ENCODE peak calls at places on chromosome 18, in eight cellular contexts. M is left ventricle myocardium inferior, Y is AG04450, R is A549, X is PC-9, E is bronchial epithelial cell, V is AG10803, B is K562. S is an unnamed sample.

GRCh38 chr18:22433960-22434359 is 16.2 kb upstream of the CTAGE1 start:
- DNase-seq in V (peak; percentile 80), E (peak; percentile 41), M (no peak), R (no peak), Y (no peak), B (no peak), X (no peak), S (no peak)

GRCh38 chr18:71673498-71673897 is 870.6 kb downstream of the CBLN2 start:
- DNase-seq in Y (no peak), E (no peak), B (no peak), M (no peak), R (no peak), X (no peak), V (no peak), S (no peak)

GRCh38 chr18:63970803-63971191 is 916 bp downstream of the SERPINB8 start:
- DNase-seq in B (no peak), Y (no peak), E (peak; percentile 64), V (peak; percentile 48), M (peak; percentile 41), X (peak; percentile 68), R (no peak), S (peak; percentile 71)

GRCh38 chr18:22467760-22468553 is 50.2 kb upstream of the CTAGE1 start:
- DNase-seq in B (peak; percentile 54), E (peak; percentile 99), R (peak; percentile 88), M (no peak), X (peak; percentile 37), Y (peak; percentile 96), V (peak; percentile 97), S (peak; percentile 71)

GRCh38 chr18:11980555-11981382 is 538 bp upstream of the IMPA2 start:
- DNase-seq in M (peak; percentile 98), X (peak; percentile 100), Y (peak; percentile 95), R (peak; percentile 98), V (peak; percentile 96), E (peak; percentile 95), B (peak; percentile 97), S (peak; percentile 99)

GRCh38 chr18:45997689-45998088 is 30.6 kb upstream of the EPG5 start:
- DNase-seq in B (no peak), R (no peak), M (no peak), X (no peak), E (no peak), Y (no peak), V (no peak), S (no peak)

GRCh38 chr18:47247036-47247832 is 4.2 kb downstream of the SKOR2 start:
- DNase-seq in B (no peak), M (no peak), V (no peak), X (no peak), R (no peak), E (no peak), Y (no peak), S (no peak)

GRCh38 chr18:31424383-31424988 is 23.1 kb upstream of the DSG3 start:
- DNase-seq in M (no peak), B (peak; percentile 69), E (peak; percentile 65), X (peak; percentile 46), Y (no peak), V (no peak), R (peak; percentile 42), S (peak; percentile 67)

GRCh38 chr18:712401-713134 is at the start of gene ENOSF1:
- DNase-seq in Y (peak; percentile 10), B (peak; percentile 91), V (peak; percentile 79), E (peak; percentile 57), M (peak; percentile 83), R (peak; percentile 92), X (peak; percentile 97), S (peak; percentile 96)

GRCh38 chr18:944440-944839 is 39.8 kb downstream of the ADCYAP1 start:
- DNase-seq in R (no peak), X (peak; percentile 65), E (peak; percentile 55), V (peak; percentile 42), M (no peak), B (no peak), Y (no peak), S (peak; percentile 20)

GRCh38 chr18:6868033-6868432 is 138.5 kb downstream of the ARHGAP28 start:
- DNase-seq in X (no peak), R (no peak), M (no peak), Y (no peak), E (no peak), B (no peak), V (no peak), S (no peak)

GRCh38 chr18:62418258-62418657 is 93.1 kb downstream of the TNFRSF11A start:
- DNase-seq in R (no peak), X (no peak), B (no peak), Y (no peak), V (no peak), M (no peak), E (no peak), S (no peak)

GRCh38 chr18:51029378-51029693 is 677 bp upstream of the SMAD4 start:
- DNase-seq in Y (no peak), B (no peak), V (no peak), M (no peak), X (no peak), E (no peak), R (no peak), S (no peak)

GRCh38 chr18:2089416-2089815 is 481.9 kb downstream of the METTL4 start:
- DNase-seq in E (no peak), M (no peak), R (no peak), Y (no peak), V (no peak), X (no peak), B (no peak), S (no peak)

GRCh38 chr18:2086439-2086838 is 484.9 kb downstream of the METTL4 start:
- DNase-seq in E (no peak), V (no peak), Y (no peak), X (no peak), B (no peak), M (no peak), R (no peak), S (no peak)

GRCh38 chr18:2082676-2083075 is 488.6 kb downstream of the METTL4 start:
- DNase-seq in M (no peak), V (no peak), Y (no peak), E (no peak), R (no peak), B (no peak), X (no peak), S (no peak)

GRCh38 chr18:2087877-2088673 is 483.2 kb downstream of the METTL4 start:
- DNase-seq in V (peak; percentile 53), X (no peak), M (peak; percentile 69), E (peak; percentile 73), R (no peak), Y (no peak), B (no peak), S (no peak)

DNA sequence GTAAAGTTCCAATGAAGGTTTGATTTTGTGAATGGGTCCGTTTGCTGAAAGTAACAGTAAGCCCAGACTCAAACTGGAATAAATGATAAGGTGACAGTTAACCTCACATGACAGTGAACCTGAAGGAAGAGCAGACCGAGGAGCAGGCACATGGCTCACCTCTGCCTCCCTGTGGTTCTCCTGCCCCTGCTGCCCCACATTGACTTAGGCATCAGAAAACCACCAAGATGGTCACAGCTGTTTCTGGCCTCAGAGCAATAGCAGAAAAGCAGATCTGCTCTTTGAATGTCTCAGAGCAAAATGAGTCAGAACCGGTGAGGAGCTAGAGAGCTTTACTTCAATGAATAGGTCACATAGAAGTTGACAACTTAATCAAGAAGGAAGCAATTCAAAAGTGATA is 487.6 kb downstream of the METTL4 start:
- DNase-seq in M (no peak), E (peak; percentile 54), B (peak; percentile 54), V (no peak), R (peak; percentile 19), X (no peak), Y (no peak), S (peak; percentile 21)
- TF ChIP-seq CTCF in M (peak; percentile 60), E (peak; percentile 77), B (peak; percentile 54), V (no peak), R (no peak), X (peak; percentile 35), Y (no peak), S (peak; percentile 49)

DNA sequence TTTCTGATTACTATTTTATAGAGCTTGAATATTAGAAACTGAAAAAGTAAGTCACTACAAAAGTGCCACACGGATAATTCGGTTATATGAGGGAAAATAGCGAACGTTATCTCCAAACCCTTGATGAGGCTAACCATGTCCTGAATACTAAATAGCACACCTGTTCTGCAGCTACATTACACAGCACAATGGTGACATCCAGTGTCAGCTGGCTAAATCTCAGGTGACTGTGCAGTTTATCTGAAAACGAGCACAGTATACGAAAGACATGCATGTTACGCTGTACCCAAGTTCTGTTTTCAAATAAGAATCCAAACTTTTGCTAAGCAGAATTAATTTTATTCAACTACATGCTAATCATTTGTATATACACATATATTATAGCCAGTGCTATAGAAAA is 9.0 kb downstream of the CCDC68 start:
- DNase-seq in M (no peak), E (peak; percentile 21), V (no peak), R (no peak), B (no peak), X (no peak), Y (no peak), S (peak; percentile 43)
- TF ChIP-seq CTCF in M (no peak), E (peak; percentile 17), V (no peak), R (peak; percentile 19), B (peak; percentile 28), X (peak; percentile 43), Y (no peak), S (peak; percentile 47)

GRCh38 chr18:74290831-74291770 is 662 bp downstream of the CYB5A start:
- DNase-seq in E (peak; percentile 54), V (no peak), M (peak; percentile 22), Y (no peak), R (no peak), X (peak; percentile 73), B (no peak), S (peak; percentile 74)
- TF ChIP-seq CTCF in E (peak; percentile 73), V (no peak), M (peak; percentile 39), Y (no peak), R (no peak), X (no peak), B (no peak), S (peak; percentile 17)

GRCh38 chr18:28112056-28112470 is 64.9 kb downstream of the CDH2 start:
- DNase-seq in E (peak; percentile 79), V (peak; percentile 62), M (no peak), B (no peak), X (no peak), Y (no peak), R (peak; percentile 17), S (no peak)

GRCh38 chr18:28108254-28108653 is 68.7 kb downstream of the CDH2 start:
- DNase-seq in B (no peak), Y (no peak), R (no peak), M (no peak), X (no peak), E (no peak), V (no peak), S (no peak)

GRCh38 chr18:28109781-28110460 is 67.0 kb downstream of the CDH2 start:
- DNase-seq in E (no peak), B (no peak), X (no peak), M (no peak), V (peak; percentile 67), R (no peak), Y (no peak), S (no peak)

GRCh38 chr18:28110924-28111323 is 66.0 kb downstream of the CDH2 start:
- DNase-seq in R (no peak), Y (no peak), B (no peak), X (no peak), V (no peak), E (no peak), M (no peak), S (no peak)

DNA sequence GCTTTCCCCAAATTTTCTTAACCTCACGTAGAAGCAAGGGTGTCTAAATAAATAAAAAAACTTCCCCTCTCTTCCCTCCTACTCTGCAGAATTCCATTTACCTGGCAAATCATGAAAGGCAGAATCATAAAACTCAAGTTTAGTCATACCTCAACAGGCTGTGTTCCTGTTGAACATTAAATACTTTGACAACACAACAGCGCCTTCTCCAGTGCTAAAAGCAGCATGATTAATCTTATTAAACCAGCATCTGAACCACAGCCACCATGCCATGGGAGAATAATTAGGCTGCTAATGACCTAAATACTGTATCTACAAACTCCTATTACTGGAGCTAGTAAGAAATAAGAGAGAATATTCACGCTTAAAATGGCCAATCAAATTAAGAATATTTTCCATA is 68.1 kb downstream of the CDH2 start:
- DNase-seq in X (no peak), R (peak; percentile 53), E (peak; percentile 46), Y (no peak), M (no peak), V (peak; percentile 34), B (no peak), S (no peak)
- TF ChIP-seq CTCF in X (no peak), R (peak; percentile 52), E (no peak), Y (no peak), M (no peak), V (peak; percentile 29), B (no peak), S (no peak)

S was measured in Calu3.